ENCODE peak calls at places on chromosomes 5 and 9, in six cellular contexts. K is cardiac muscle cell; F is stomach; U is CD8-positive, alpha-beta T cell; B is colonic mucosa; M is CD8-positive, alpha-beta memory T cell. V is an unnamed sample. For H3K4me1, the result is how much of the 10 kb centered on the place peaks cover.

GRCh38 chr5:72209515-72210115 is 102.3 kb downstream of the MAP1B start:
- DNase-seq in K (peak), M (no peak), U (no peak), F (no peak), B (no peak), V (no peak)

GRCh38 chr5:68139601-68140441 is 75.7 kb upstream of the PIK3R1 start:
- DNase-seq in U (no peak), K (no peak), F (no peak), B (no peak), M (no peak), V (no peak)

GRCh38 chr9:93345630-93346239 is 105.8 kb upstream of the FAM120A start:
- DNase-seq in K (no peak), F (no peak), U (no peak), M (no peak), B (no peak), V (no peak)

GRCh38 chr5:89213584-89213983 is 330.6 kb upstream of the MEF2C start:
- DNase-seq in M (no peak), B (no peak), U (no peak), F (no peak), K (peak), V (no peak)

GRCh38 chr5:172498431-172499129 is 44.3 kb upstream of the SH3PXD2B start:
- DNase-seq in U (no peak), F (no peak), K (no peak), M (no peak), B (peak), V (no peak)

GRCh38 chr5:74103131-74104023 is 477.4 kb downstream of the ARHGEF28 start:
- DNase-seq in K (no peak), B (no peak), F (peak), U (no peak), M (no peak), V (no peak)

GRCh38 chr9:130448035-130448624 is 3.4 kb downstream of the ASS1 start:
- DNase-seq in K (peak), U (no peak), M (no peak), B (no peak), F (no peak), V (no peak)

GRCh38 chr9:95505676-95506437 is 10.9 kb downstream of the PTCH1 start:
- DNase-seq in U (peak), M (peak), B (peak), K (peak), F (peak), V (no peak)

GRCh38 chr5:157390179-157390923 is 69.7 kb upstream of the NIPAL4 start:
- DNase-seq in M (peak), K (peak), F (peak), U (peak), B (peak), V (no peak)

GRCh38 chr5:122901346-122901745 is 55.9 kb downstream of the SNX24 start:
- DNase-seq in F (no peak), B (no peak), K (no peak), U (no peak), M (no peak), V (no peak)

GRCh38 chr5:59173568-59173967 is 590.7 kb downstream of the RAB3C start:
- DNase-seq in K (peak), U (no peak), M (no peak), B (no peak), F (no peak), V (no peak)

GRCh38 chr5:111830333-111830732 is 73.3 kb upstream of the NREP start:
- DNase-seq in B (no peak), K (peak), F (no peak), U (no peak), M (no peak), V (no peak)

GRCh38 chr5:154614595-154614994 is 136.6 kb upstream of the HAND1 start:
- DNase-seq in U (no peak), B (no peak), K (no peak), F (no peak), M (no peak), V (no peak)

GRCh38 chr5:154624341-154624740 is 130.8 kb upstream of the LARP1 start:
- DNase-seq in K (no peak), U (no peak), M (no peak), B (no peak), F (no peak), V (no peak)

GRCh38 chr5:154625031-154625430 is 130.1 kb upstream of the LARP1 start:
- DNase-seq in F (no peak), U (no peak), M (no peak), K (no peak), B (no peak), V (no peak)

GRCh38 chr5:154618696-154619095 is 136.5 kb upstream of the LARP1 start:
- DNase-seq in K (no peak), U (no peak), B (no peak), F (no peak), M (no peak), V (no peak)

DNA sequence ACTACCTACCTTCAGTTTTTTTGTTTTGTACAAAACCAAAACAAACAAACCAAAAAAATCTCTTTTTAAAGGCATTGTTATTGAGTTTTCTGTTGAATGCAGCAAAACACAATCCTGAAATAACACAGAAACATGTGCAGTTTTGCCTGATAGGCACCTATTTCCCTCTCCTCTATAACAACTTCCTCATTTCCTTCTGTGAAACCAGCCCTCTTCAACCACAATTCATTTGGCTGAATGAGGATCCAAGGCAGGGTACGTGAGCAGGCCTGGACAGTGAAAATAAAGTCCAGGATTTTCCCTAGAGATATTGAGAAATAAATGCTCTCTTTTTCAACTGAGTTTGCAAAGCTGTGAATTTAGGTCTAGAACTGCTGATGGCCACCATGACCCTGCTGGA is 134.8 kb upstream of the LARP1 start:
- DNase-seq in K (no peak), F (no peak), M (no peak), B (no peak), U (no peak), V (no peak)
- H3K4me1 ChIP-seq in K (under half), F (under half), M (under half), B (under half), U (under half), V (under half)

GRCh38 chr5:90570034-90570433 is 11.4 kb downstream of the ADGRV1 start:
- DNase-seq in F (no peak), U (no peak), B (no peak), K (no peak), M (no peak), V (no peak)

GRCh38 chr5:90571147-90571773 is 12.7 kb downstream of the ADGRV1 start:
- DNase-seq in K (no peak), M (no peak), B (no peak), F (no peak), U (no peak), V (no peak)

GRCh38 chr5:90575712-90576111 is 17.1 kb downstream of the ADGRV1 start:
- DNase-seq in M (no peak), F (no peak), U (no peak), K (no peak), B (no peak), V (no peak)
- H3K4me1 ChIP-seq in M (under half), F (under half), U (under half), K (under half), B (under half), V (under half)

GRCh38 chr5:119275146-119275872 is 80.5 kb upstream of the TNFAIP8 start:
- DNase-seq in M (no peak), B (no peak), U (no peak), F (no peak), K (no peak), V (no peak)

GRCh38 chr5:119276976-119277375 is 78.8 kb upstream of the TNFAIP8 start:
- DNase-seq in F (no peak), U (no peak), B (no peak), M (no peak), K (no peak), V (no peak)

GRCh38 chr5:119274767-119275130 is 81.1 kb upstream of the TNFAIP8 start:
- DNase-seq in K (peak), B (no peak), U (no peak), F (no peak), M (no peak), V (no peak)

GRCh38 chr5:119274024-119274766 is 81.6 kb upstream of the TNFAIP8 start:
- DNase-seq in U (no peak), F (no peak), B (peak), M (no peak), K (no peak), V (no peak)

GRCh38 chr5:119275873-119276214 is 80.0 kb upstream of the TNFAIP8 start:
- DNase-seq in F (no peak), K (no peak), M (no peak), U (no peak), B (no peak), V (no peak)
- H3K4me1 ChIP-seq in F (half or more), K (under half), M (half or more), U (half or more), B (under half), V (under half)

DNA sequence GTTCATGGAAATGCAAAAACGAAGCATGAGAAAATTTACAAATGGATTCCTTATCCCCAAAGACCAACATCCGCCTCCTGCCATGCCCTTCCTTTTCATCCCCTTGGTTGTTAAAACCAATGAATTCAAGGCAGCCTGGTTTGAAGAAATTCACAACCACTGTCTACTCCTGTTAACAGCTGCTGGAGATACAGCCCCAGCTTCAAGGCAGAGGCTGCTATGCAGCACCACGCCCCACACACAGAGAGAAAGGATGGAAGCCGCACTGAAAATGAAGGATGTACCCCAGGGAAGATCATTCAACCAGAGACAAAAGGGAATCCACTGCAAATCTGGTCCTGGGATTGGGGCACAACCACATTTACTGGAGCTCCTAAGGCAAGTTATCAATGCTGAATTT is 58.7 kb downstream of the DPYSL3 start:
- DNase-seq in K (no peak), M (no peak), F (no peak), U (no peak), B (no peak), V (no peak)
- H3K4me1 ChIP-seq in K (under half), M (under half), F (under half), U (under half), B (under half), V (under half)

GRCh38 chr5:33762859-33763258 is 128.9 kb downstream of the ADAMTS12 start:
- DNase-seq in K (no peak), M (no peak), B (no peak), U (no peak), F (no peak), V (no peak)
- H3K4me1 ChIP-seq in K (under half), M (under half), B (under half), U (under half), F (under half), V (under half)

V was measured in NT2/D1.